ENCODE peak calls at places on chromosomes 5 and 9, in four cellular contexts. F, Z, S and K are unnamed samples.

GRCh38 chr9:136886610-136887597 is 588 bp downstream of the TRAF2 start:
- DNase-seq in F (no peak), Z (peak; percentile 71), S (peak; percentile 59), K (peak; percentile 29)

GRCh38 chr5:176985516-176985915 is 21.1 kb downstream of the UIMC1 start:
- DNase-seq in F (no peak), Z (no peak), S (peak; percentile 92), K (no peak)

GRCh38 chr9:4422495-4422894 is 67.8 kb upstream of the SLC1A1 start:
- DNase-seq in F (no peak), Z (no peak), S (no peak), K (no peak)

GRCh38 chr5:5313081-5313736 is 109.3 kb upstream of the ICE1 start:
- DNase-seq in F (no peak), Z (no peak), S (no peak), K (no peak)

GRCh38 chr9:96417610-96418073 is 528 bp downstream of the ZNF367 start:
- DNase-seq in F (no peak), Z (peak; percentile 74), S (no peak), K (no peak)

GRCh38 chr9:115058684-115059315 is 59.2 kb downstream of the TNC start:
- DNase-seq in F (no peak), Z (no peak), S (no peak), K (no peak)

GRCh38 chr5:181281077-181281983 is 20.4 kb upstream of the TRIM52 start:
- DNase-seq in F (no peak), Z (no peak), S (no peak), K (no peak)

GRCh38 chr9:135152608-135153337 is 65.3 kb downstream of the OLFM1 start:
- DNase-seq in F (no peak), Z (no peak), S (no peak), K (peak; percentile 85)

GRCh38 chr5:149206524-149207141 is 65.0 kb upstream of the AFAP1L1 start:
- DNase-seq in F (no peak), Z (no peak), S (no peak), K (no peak)

GRCh38 chr5:172280937-172281336 is 2.6 kb downstream of the UBTD2 start:
- DNase-seq in F (no peak), Z (no peak), S (no peak), K (peak; percentile 56)

GRCh38 chr9:85377751-85378289 is 363.9 kb downstream of the AGTPBP1 start:
- DNase-seq in F (no peak), Z (no peak), S (no peak), K (peak; percentile 60)

GRCh38 chr5:41510176-41510831 is at the start of gene PLCXD3:
- DNase-seq in F (peak; percentile 28), Z (peak; percentile 67), S (no peak), K (peak; percentile 84)

GRCh38 chr5:85096426-85096825 is 711.7 kb upstream of the EDIL3 start:
- DNase-seq in F (no peak), Z (no peak), S (no peak), K (no peak)

GRCh38 chr5:142945845-142946244 is 175.7 kb downstream of the ARHGAP26 start:
- DNase-seq in F (no peak), Z (no peak), S (no peak), K (no peak)

GRCh38 chr5:101390317-101390908 is 487.3 kb upstream of the ST8SIA4 start:
- DNase-seq in F (no peak), Z (no peak), S (peak; percentile 38), K (peak; percentile 56)

GRCh38 chr9:84862786-84863185 is 193.3 kb downstream of the NTRK2 start:
- DNase-seq in F (peak; percentile 45), Z (no peak), S (no peak), K (peak; percentile 32)

GRCh38 chr5:158759276-158759675 is 340.4 kb downstream of the EBF1 start:
- DNase-seq in F (no peak), Z (no peak), S (no peak), K (peak; percentile 2)

GRCh38 chr9:116137581-116137980 is 16.0 kb upstream of the PAPPA start:
- DNase-seq in F (no peak), Z (no peak), S (no peak), K (no peak)

GRCh38 chr9:116450378-116451139 is 236.5 kb upstream of the TRIM32 start:
- DNase-seq in F (no peak), Z (peak; percentile 59), S (no peak), K (no peak)

GRCh38 chr5:4880304-4880741 is 259.8 kb upstream of the ADAMTS16 start:
- DNase-seq in F (no peak), Z (no peak), S (no peak), K (no peak)

GRCh38 chr9:29456940-29457339 is 1883.7 kb upstream of the C9orf72 start:
- DNase-seq in F (no peak), Z (no peak), S (no peak), K (no peak)

GRCh38 chr9:98182889-98183599 is 9.4 kb downstream of the CORO2A start:
- DNase-seq in F (no peak), Z (no peak), S (no peak), K (no peak)

GRCh38 chr9:132669636-132670358 is at the start of gene DDX31:
- DNase-seq in F (peak; percentile 86), Z (peak; percentile 95), S (peak; percentile 87), K (peak; percentile 92)

GRCh38 chr5:143106175-143106574 is 297.3 kb downstream of the NR3C1 start:
- DNase-seq in F (no peak), Z (no peak), S (peak; percentile 24), K (peak; percentile 60)

GRCh38 chr9:114154597-114155102 is 687 bp upstream of the COL27A1 start:
- DNase-seq in F (no peak), Z (no peak), S (no peak), K (no peak)

GRCh38 chr9:78289474-78289873 is 7.5 kb upstream of the PSAT1 start:
- DNase-seq in F (peak; percentile 13), Z (no peak), S (no peak), K (no peak)

GRCh38 chr5:150515446-150515845 is 7.5 kb downstream of the NDST1 start:
- DNase-seq in F (no peak), Z (no peak), S (no peak), K (no peak)

GRCh38 chr5:17056056-17056690 is 120.1 kb upstream of the MYO10 start:
- DNase-seq in F (no peak), Z (no peak), S (no peak), K (peak; percentile 23)

GRCh38 chr9:6545017-6545691 is 100.4 kb downstream of the GLDC start:
- DNase-seq in F (no peak), Z (no peak), S (no peak), K (no peak)

GRCh38 chr5:142748132-142748531 is 22.0 kb upstream of the ARHGAP26 start:
- DNase-seq in F (no peak), Z (no peak), S (no peak), K (no peak)

GRCh38 chr5:174503461-174504265 is 220.7 kb upstream of the MSX2 start:
- DNase-seq in F (no peak), Z (no peak), S (no peak), K (peak; percentile 65)

GRCh38 chr5:39100851-39101396 is 26.7 kb upstream of the RICTOR start:
- DNase-seq in F (no peak), Z (no peak), S (no peak), K (no peak)

GRCh38 chr5:116911074-116911473 is 336.5 kb upstream of the SEMA6A start:
- DNase-seq in F (no peak), Z (no peak), S (peak; percentile 52), K (no peak)

GRCh38 chr5:39783756-39784421 is 359.1 kb upstream of the DAB2 start:
- DNase-seq in F (no peak), Z (no peak), S (no peak), K (no peak)

GRCh38 chr5:14435481-14435880 is 146.1 kb upstream of the OTULINL start:
- DNase-seq in F (no peak), Z (no peak), S (no peak), K (no peak)

GRCh38 chr9:136252281-136252680 is 6.7 kb upstream of the QSOX2 start:
- DNase-seq in F (no peak), Z (no peak), S (no peak), K (no peak)

GRCh38 chr5:151086905-151087360 is 6.1 kb upstream of the TNIP1 start:
- DNase-seq in F (no peak), Z (peak; percentile 65), S (peak; percentile 51), K (no peak)

GRCh38 chr9:34636791-34637355 is 714 bp downstream of the SIGMAR1 start:
- DNase-seq in F (no peak), Z (no peak), S (peak; percentile 36), K (peak; percentile 30)

GRCh38 chr9:95124582-95125359 is 192.7 kb downstream of the FANCC start:
- DNase-seq in F (no peak), Z (no peak), S (no peak), K (no peak)
- H3K27ac ChIP-seq in F (no peak overlapping the region), Z (no peak overlapping the region), S (no peak overlapping the region), K (no peak overlapping the region)

DNA sequence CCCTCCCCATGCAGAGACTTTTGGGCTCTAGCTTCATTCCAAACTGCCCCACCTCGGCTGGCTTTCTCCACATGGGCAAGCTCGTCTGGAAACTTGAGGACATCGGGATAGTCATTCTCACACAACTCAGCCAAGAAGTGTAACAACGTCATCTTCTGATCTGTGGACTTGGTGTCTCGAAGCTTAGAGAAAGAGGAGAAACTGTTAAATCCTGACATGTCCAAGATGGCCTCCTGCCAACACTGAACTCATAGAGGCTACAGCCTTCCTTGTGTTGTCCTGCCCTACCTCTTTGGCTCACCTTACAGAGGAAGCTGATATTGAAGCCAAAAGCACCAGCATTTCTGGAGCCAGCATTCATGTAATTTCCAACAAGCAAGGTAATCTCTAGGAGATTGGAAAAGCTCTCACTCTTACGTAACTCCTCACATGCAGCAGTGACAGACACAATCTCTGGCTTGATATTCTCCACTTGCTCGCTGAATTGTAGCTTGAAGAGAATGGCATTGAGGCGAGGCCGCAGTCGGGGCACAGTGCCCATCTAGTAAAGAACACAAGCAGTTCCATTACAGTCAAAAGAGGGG is 39.6 kb downstream of the PCDHGC5 start:
- DNase-seq in F (peak; percentile 27), Z (no peak), S (no peak), K (no peak)
- H3K27ac ChIP-seq in F (peak overlapping the region; percentile 68), Z (peak overlapping the region; percentile 77), S (peak overlapping the region; percentile 98), K (peak overlapping the region; percentile 66)

GRCh38 chr9:15333376-15333881 is 26.4 kb upstream of the TTC39B start:
- DNase-seq in F (no peak), Z (no peak), S (no peak), K (no peak)
- H3K27ac ChIP-seq in F (no peak overlapping the region), Z (no peak overlapping the region), S (no peak overlapping the region), K (no peak overlapping the region)

GRCh38 chr9:129485140-129485758 is 135.7 kb downstream of the C9orf50 start:
- DNase-seq in F (no peak), Z (no peak), S (no peak), K (no peak)

GRCh38 chr9:129487658-129488483 is 133.0 kb downstream of the C9orf50 start:
- DNase-seq in F (peak; percentile 51), Z (no peak), S (no peak), K (peak; percentile 92)

GRCh38 chr9:129484325-129485000 is 136.4 kb downstream of the C9orf50 start:
- DNase-seq in F (no peak), Z (no peak), S (no peak), K (no peak)

GRCh38 chr9:129487307-129487657 is 133.6 kb downstream of the C9orf50 start:
- DNase-seq in F (no peak), Z (no peak), S (no peak), K (no peak)

GRCh38 chr9:129486496-129487306 is 134.2 kb downstream of the C9orf50 start:
- DNase-seq in F (peak; percentile 70), Z (peak; percentile 76), S (no peak), K (no peak)
- H3K27ac ChIP-seq in F (peak overlapping the region; percentile 99), Z (peak overlapping the region; percentile 98), S (no peak overlapping the region), K (peak overlapping the region; percentile 98)

GRCh38 chr5:131355972-131356528 is 92.2 kb downstream of the CDC42SE2 start:
- DNase-seq in F (no peak), Z (no peak), S (no peak), K (no peak)
- H3K27ac ChIP-seq in F (no peak overlapping the region), Z (no peak overlapping the region), S (no peak overlapping the region), K (no peak overlapping the region)